ENCODE peak calls at places on chromosomes 5 and 9, in seven cellular contexts. D is IMR-90, M is H1, Y is H9, N is mesendoderm, U is trophoblast cell, W is neuronal stem cell. Z is an unnamed sample.

GRCh38 chr9:88478236-88478635 is 56.7 kb upstream of the NXNL2 start:
- DNase-seq in Y (no peak), W (no peak), M (no peak), N (no peak), D (peak), U (no peak), Z (no peak)

GRCh38 chr5:1401681-1402096 is 43.6 kb downstream of the SLC6A3 start:
- DNase-seq in W (no peak), D (no peak), Y (no peak), M (no peak), N (no peak), U (no peak), Z (no peak)

GRCh38 chr9:72228282-72228681 is 79.0 kb downstream of the GDA start:
- DNase-seq in M (no peak), U (no peak), N (no peak), Y (no peak), W (no peak), D (no peak), Z (no peak)

GRCh38 chr9:87147803-87148202 is 200.5 kb upstream of the GAS1 start:
- DNase-seq in U (no peak), M (no peak), D (no peak), W (no peak), N (no peak), Y (no peak), Z (no peak)

GRCh38 chr5:71891406-71891805 is 172.3 kb downstream of the CARTPT start:
- DNase-seq in W (no peak), D (no peak), Y (no peak), N (no peak), M (no peak), U (no peak), Z (no peak)

GRCh38 chr9:124199474-124199873 is 58.3 kb upstream of the NEK6 start:
- DNase-seq in U (no peak), M (no peak), Y (no peak), W (no peak), N (no peak), D (no peak), Z (no peak)

GRCh38 chr9:76759726-76760125 is 4.5 kb upstream of the PCA3 start:
- DNase-seq in M (no peak), D (no peak), Y (no peak), W (no peak), U (no peak), N (no peak), Z (no peak)

GRCh38 chr5:50420343-50420935 is 20.6 kb downstream of the EMB start:
- DNase-seq in D (no peak), U (no peak), M (no peak), Y (no peak), N (no peak), W (no peak), Z (peak)

GRCh38 chr9:69412741-69413150 is 87.7 kb downstream of the ENTREP1 start:
- DNase-seq in W (peak), Y (peak), U (peak), D (peak), N (peak), M (peak), Z (peak)

GRCh38 chr5:38978036-38978435 is 96.2 kb downstream of the RICTOR start:
- DNase-seq in D (no peak), Y (no peak), W (no peak), M (no peak), U (no peak), N (no peak), Z (no peak)

GRCh38 chr9:107067715-107068416 is 204.9 kb downstream of the ZNF462 start:
- DNase-seq in M (no peak), D (no peak), N (no peak), U (peak), W (no peak), Y (no peak), Z (no peak)

GRCh38 chr9:93648836-93649235 is 72.5 kb downstream of the PHF2 start:
- DNase-seq in Y (no peak), N (no peak), D (no peak), W (no peak), M (no peak), U (no peak), Z (no peak)

GRCh38 chr9:93264338-93265125 is 80.6 kb downstream of the WNK2 start:
- DNase-seq in M (no peak), U (no peak), D (no peak), Y (no peak), N (no peak), W (no peak), Z (no peak)

GRCh38 chr5:9140202-9140601 is 405.7 kb downstream of the SEMA5A start:
- DNase-seq in U (no peak), D (no peak), Y (no peak), N (no peak), W (no peak), M (no peak), Z (no peak)

GRCh38 chr5:116514521-116514920 is 60.1 kb downstream of the SEMA6A start:
- DNase-seq in N (no peak), M (no peak), W (no peak), Y (no peak), U (no peak), D (no peak), Z (peak)

GRCh38 chr5:116576043-116576713 is 1.6 kb upstream of the SEMA6A start:
- DNase-seq in W (peak), D (peak), N (peak), Y (peak), U (peak), M (peak), Z (peak)

GRCh38 chr9:110842976-110843375 is 174.4 kb downstream of the MUSK start:
- DNase-seq in M (no peak), D (peak), N (no peak), U (no peak), W (no peak), Y (no peak), Z (no peak)

GRCh38 chr9:129481424-129481823 is 139.5 kb downstream of the C9orf50 start:
- DNase-seq in W (no peak), N (no peak), M (no peak), Y (no peak), U (no peak), D (no peak), Z (no peak)

GRCh38 chr5:117590944-117591343 is 1016.3 kb upstream of the SEMA6A start:
- DNase-seq in U (peak), M (no peak), Y (no peak), W (no peak), N (peak), D (peak), Z (peak)

GRCh38 chr5:82011761-82012160 is 39.9 kb downstream of the ATG10 start:
- DNase-seq in M (no peak), D (peak), Y (no peak), U (no peak), N (no peak), W (no peak), Z (no peak)

GRCh38 chr9:131387394-131387793 is 6.5 kb upstream of the PRRC2B start:
- DNase-seq in U (no peak), N (no peak), M (no peak), Y (no peak), W (no peak), D (no peak), Z (no peak)
- H3K4ac ChIP-seq in U (no peak), N (no peak), M (no peak), Y (no peak), W (no peak), D (no peak), Z (no peak)

GRCh38 chr5:6712582-6713273 is 504 bp upstream of the TENT4A start:
- DNase-seq in D (peak), Y (peak), N (peak), U (peak), W (peak), M (peak), Z (peak)
- H3K9ac ChIP-seq in D (peak), Y (peak), N (peak), U (peak), W (peak), M (peak), Z (peak)

GRCh38 chr5:151107084-151107483 is 26.2 kb upstream of the TNIP1 start:
- DNase-seq in M (no peak), W (no peak), N (no peak), U (no peak), D (no peak), Y (no peak), Z (no peak)

GRCh38 chr5:151107738-151108520 is 27.1 kb upstream of the TNIP1 start:
- DNase-seq in U (no peak), Y (no peak), W (no peak), D (peak), N (peak), M (no peak), Z (no peak)

GRCh38 chr5:151108566-151108965 is 27.7 kb upstream of the TNIP1 start:
- DNase-seq in D (no peak), N (no peak), M (no peak), Y (no peak), U (no peak), W (no peak), Z (no peak)

GRCh38 chr5:151110122-151110681 is 29.4 kb upstream of the TNIP1 start:
- DNase-seq in W (no peak), D (no peak), Y (no peak), N (no peak), M (no peak), U (no peak), Z (no peak)

DNA sequence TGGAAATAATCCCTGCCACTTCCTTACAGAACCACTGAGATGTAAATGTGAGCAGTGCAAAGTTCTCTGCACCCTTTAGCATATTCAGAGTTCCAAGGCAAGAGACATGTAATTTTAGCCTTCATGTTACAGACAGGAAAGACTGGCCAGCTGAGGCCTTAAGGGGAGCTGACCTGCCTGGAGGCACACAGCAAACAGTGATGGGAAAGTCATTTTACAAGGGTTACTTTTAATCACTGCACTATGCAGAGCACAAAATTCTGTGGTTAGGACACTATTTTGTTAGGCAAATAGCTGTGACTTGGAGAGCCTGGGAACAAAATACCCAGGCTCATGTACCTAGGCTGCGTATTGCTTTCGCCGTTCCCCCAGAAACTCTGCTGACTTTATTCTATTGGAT is 30.2 kb upstream of the TNIP1 start:
- DNase-seq in D (no peak), N (no peak), M (no peak), Y (no peak), W (no peak), U (peak), Z (no peak)
- H3K4ac ChIP-seq in D (no peak), N (no peak), M (no peak), Y (no peak), W (no peak), U (no peak), Z (no peak)

GRCh38 chr5:42813533-42813932 is 1.8 kb upstream of the SELENOP start:
- DNase-seq in U (peak), Y (peak), W (peak), M (peak), D (no peak), N (peak), Z (no peak)
- H3K9ac ChIP-seq in U (no peak), Y (no peak), W (no peak), M (no peak), D (no peak), N (peak), Z (no peak)

GRCh38 chr5:139821806-139822552 is 26.4 kb downstream of the PSD2 start:
- DNase-seq in D (no peak), M (no peak), Y (no peak), N (no peak), W (no peak), U (no peak), Z (no peak)
- H3K4ac ChIP-seq in D (no peak), M (no peak), Y (no peak), N (no peak), W (peak), U (no peak), Z (no peak)

GRCh38 chr5:143129203-143129602 is 274.3 kb downstream of the NR3C1 start:
- DNase-seq in W (no peak), M (no peak), Y (no peak), U (no peak), D (no peak), N (no peak), Z (no peak)
- H3K9ac ChIP-seq in W (no peak), M (no peak), Y (no peak), U (no peak), D (no peak), N (no peak), Z (no peak)